ENCODE peak calls at places on chromosome 19, in six cellular contexts. One of them, this sample, is unnamed.

GRCh38 chr19:50003810-50004419 is 21.3 kb downstream of the VRK3 start:
- DNase-seq in GM23338: no peak
- DNase-seq in activated T-helper 1 cell treated with Interleukin-2 at 50 U/mL for 16 hours: no peak
- DNase-seq in naive B cell: no peak
- DNase-seq in hepatocyte: peak
- DNase-seq in EL: peak
- DNase-seq in this sample: peak

GRCh38 chr19:17946965-17947784 is 14.4 kb downstream of the CCDC124 start:
- DNase-seq in GM23338: peak
- DNase-seq in activated T-helper 1 cell treated with Interleukin-2 at 50 U/mL for 16 hours: no peak
- DNase-seq in naive B cell: no peak
- DNase-seq in hepatocyte: no peak
- DNase-seq in EL: no peak
- DNase-seq in this sample: no peak

GRCh38 chr19:13906525-13906904 is 514 bp downstream of the CC2D1A start:
- DNase-seq in GM23338: peak
- DNase-seq in activated T-helper 1 cell treated with Interleukin-2 at 50 U/mL for 16 hours: peak
- DNase-seq in naive B cell: no peak
- DNase-seq in hepatocyte: peak
- DNase-seq in EL: peak
- DNase-seq in this sample: no peak

GRCh38 chr19:29535432-29535831 is 9.6 kb downstream of the VSTM2B start:
- DNase-seq in GM23338: peak
- DNase-seq in activated T-helper 1 cell treated with Interleukin-2 at 50 U/mL for 16 hours: no peak
- DNase-seq in naive B cell: no peak
- DNase-seq in hepatocyte: no peak
- DNase-seq in EL: no peak
- DNase-seq in this sample: no peak

GRCh38 chr19:29467824-29468401 is 57.9 kb upstream of the VSTM2B start:
- DNase-seq in GM23338: peak
- DNase-seq in activated T-helper 1 cell treated with Interleukin-2 at 50 U/mL for 16 hours: no peak
- DNase-seq in naive B cell: no peak
- DNase-seq in hepatocyte: peak
- DNase-seq in EL: peak
- DNase-seq in this sample: no peak

GRCh38 chr19:36060430-36060829 is 5.7 kb downstream of the WDR62 start:
- DNase-seq in GM23338: peak
- DNase-seq in activated T-helper 1 cell treated with Interleukin-2 at 50 U/mL for 16 hours: no peak
- DNase-seq in naive B cell: no peak
- DNase-seq in hepatocyte: peak
- DNase-seq in EL: peak
- DNase-seq in this sample: no peak

GRCh38 chr19:5343848-5344247 is 3.2 kb upstream of the PTPRS start:
- DNase-seq in GM23338: no peak
- DNase-seq in activated T-helper 1 cell treated with Interleukin-2 at 50 U/mL for 16 hours: no peak
- DNase-seq in naive B cell: no peak
- DNase-seq in hepatocyte: no peak
- DNase-seq in EL: peak
- DNase-seq in this sample: no peak

GRCh38 chr19:54518844-54519243 is 16.2 kb downstream of the LAIR2 start:
- DNase-seq in GM23338: no peak
- DNase-seq in activated T-helper 1 cell treated with Interleukin-2 at 50 U/mL for 16 hours: no peak
- DNase-seq in naive B cell: no peak
- DNase-seq in hepatocyte: no peak
- DNase-seq in EL: no peak
- DNase-seq in this sample: peak

GRCh38 chr19:38715540-38715939 is 28.7 kb downstream of the CAPN12 start:
- DNase-seq in GM23338: no peak
- DNase-seq in activated T-helper 1 cell treated with Interleukin-2 at 50 U/mL for 16 hours: no peak
- DNase-seq in naive B cell: no peak
- DNase-seq in hepatocyte: no peak
- DNase-seq in EL: no peak
- DNase-seq in this sample: no peak

GRCh38 chr19:17865364-17866311 is 5.9 kb downstream of the RPL18A start:
- DNase-seq in GM23338: peak
- DNase-seq in activated T-helper 1 cell treated with Interleukin-2 at 50 U/mL for 16 hours: no peak
- DNase-seq in naive B cell: no peak
- DNase-seq in hepatocyte: peak
- DNase-seq in EL: peak
- DNase-seq in this sample: no peak

GRCh38 chr19:30386551-30387143 is 14.5 kb downstream of the ZNF536 start:
- DNase-seq in GM23338: no peak
- DNase-seq in activated T-helper 1 cell treated with Interleukin-2 at 50 U/mL for 16 hours: no peak
- DNase-seq in naive B cell: no peak
- DNase-seq in hepatocyte: no peak
- DNase-seq in EL: no peak
- DNase-seq in this sample: no peak

GRCh38 chr19:15317392-15318011 is 14.8 kb downstream of the BRD4 start:
- DNase-seq in GM23338: peak
- DNase-seq in activated T-helper 1 cell treated with Interleukin-2 at 50 U/mL for 16 hours: no peak
- DNase-seq in naive B cell: no peak
- DNase-seq in hepatocyte: no peak
- DNase-seq in EL: peak
- DNase-seq in this sample: no peak

GRCh38 chr19:45637890-45638667 is 1.1 kb downstream of the EML2 start:
- DNase-seq in GM23338: peak
- DNase-seq in activated T-helper 1 cell treated with Interleukin-2 at 50 U/mL for 16 hours: no peak
- DNase-seq in naive B cell: no peak
- DNase-seq in hepatocyte: peak
- DNase-seq in EL: peak
- DNase-seq in this sample: no peak

GRCh38 chr19:10921199-10921879 is 7.1 kb downstream of the YIPF2 start:
- DNase-seq in GM23338: no peak
- DNase-seq in activated T-helper 1 cell treated with Interleukin-2 at 50 U/mL for 16 hours: no peak
- DNase-seq in naive B cell: no peak
- DNase-seq in hepatocyte: no peak
- DNase-seq in EL: no peak
- DNase-seq in this sample: no peak

GRCh38 chr19:56111601-56112312 is 9.3 kb downstream of the ZNF787 start:
- DNase-seq in GM23338: peak
- DNase-seq in activated T-helper 1 cell treated with Interleukin-2 at 50 U/mL for 16 hours: no peak
- DNase-seq in naive B cell: peak
- DNase-seq in hepatocyte: no peak
- DNase-seq in EL: no peak
- DNase-seq in this sample: peak

GRCh38 chr19:35231956-35232746 is 3.6 kb upstream of the FAM187B start:
- DNase-seq in GM23338: no peak
- DNase-seq in activated T-helper 1 cell treated with Interleukin-2 at 50 U/mL for 16 hours: no peak
- DNase-seq in naive B cell: no peak
- DNase-seq in hepatocyte: no peak
- DNase-seq in EL: no peak
- DNase-seq in this sample: no peak

GRCh38 chr19:18112989-18113478 is 15.5 kb downstream of the MAST3 start:
- DNase-seq in GM23338: peak
- DNase-seq in activated T-helper 1 cell treated with Interleukin-2 at 50 U/mL for 16 hours: peak
- DNase-seq in naive B cell: peak
- DNase-seq in hepatocyte: peak
- DNase-seq in EL: peak
- DNase-seq in this sample: peak

GRCh38 chr19:55058781-55059610 is 4.0 kb downstream of the RDH13 start:
- DNase-seq in GM23338: peak
- DNase-seq in activated T-helper 1 cell treated with Interleukin-2 at 50 U/mL for 16 hours: no peak
- DNase-seq in naive B cell: no peak
- DNase-seq in hepatocyte: no peak
- DNase-seq in EL: no peak
- DNase-seq in this sample: no peak

GRCh38 chr19:39411006-39411831 is 1.2 kb upstream of the PLEKHG2 start:
- DNase-seq in GM23338: no peak
- DNase-seq in activated T-helper 1 cell treated with Interleukin-2 at 50 U/mL for 16 hours: no peak
- DNase-seq in naive B cell: peak
- DNase-seq in hepatocyte: peak
- DNase-seq in EL: no peak
- DNase-seq in this sample: no peak

GRCh38 chr19:16249826-16250434 is 52.2 kb downstream of the AP1M1 start:
- DNase-seq in GM23338: no peak
- DNase-seq in activated T-helper 1 cell treated with Interleukin-2 at 50 U/mL for 16 hours: no peak
- DNase-seq in naive B cell: no peak
- DNase-seq in hepatocyte: no peak
- DNase-seq in EL: peak
- DNase-seq in this sample: no peak

GRCh38 chr19:51726049-51726448 is 2.3 kb upstream of the HAS1 start:
- DNase-seq in GM23338: peak
- DNase-seq in activated T-helper 1 cell treated with Interleukin-2 at 50 U/mL for 16 hours: no peak
- DNase-seq in naive B cell: no peak
- DNase-seq in hepatocyte: peak
- DNase-seq in EL: peak
- DNase-seq in this sample: no peak

GRCh38 chr19:47444388-47444821 is 25.1 kb upstream of the MEIS3 start:
- DNase-seq in GM23338: peak
- DNase-seq in activated T-helper 1 cell treated with Interleukin-2 at 50 U/mL for 16 hours: no peak
- DNase-seq in naive B cell: no peak
- DNase-seq in hepatocyte: peak
- DNase-seq in EL: no peak
- DNase-seq in this sample: no peak

GRCh38 chr19:10533656-10534386 is 9.9 kb upstream of the ATG4D start:
- DNase-seq in GM23338: no peak
- DNase-seq in activated T-helper 1 cell treated with Interleukin-2 at 50 U/mL for 16 hours: no peak
- DNase-seq in naive B cell: no peak
- DNase-seq in hepatocyte: peak
- DNase-seq in EL: peak
- DNase-seq in this sample: no peak

GRCh38 chr19:51016798-51017683 is 2.5 kb downstream of the KLK10 start:
- DNase-seq in GM23338: peak
- DNase-seq in activated T-helper 1 cell treated with Interleukin-2 at 50 U/mL for 16 hours: no peak
- DNase-seq in naive B cell: no peak
- DNase-seq in hepatocyte: peak
- DNase-seq in EL: peak
- DNase-seq in this sample: no peak

This sample was measured in GM12892.